ENCODE peak calls at places on chromosomes 7 and 10, in seven cellular contexts. One of them, this sample, is unnamed.
A peak's percentile ranks its signal among the peaks of the same experiment; 100 is the strongest.

GRCh38 chr10:34081347-34081743 is 733.8 kb downstream of the PARD3 start:
- DNase-seq in CD8-positive, alpha-beta T cell: no peak
- DNase-seq in choroid plexus epithelial cell: no peak
- DNase-seq in astrocyte of the spinal cord: no peak
- DNase-seq in tibial nerve: no peak
- DNase-seq in ovary: no peak
- DNase-seq in foreskin fibroblast: no peak
- DNase-seq in this sample: no peak

GRCh38 chr7:96308253-96308949 is 13.5 kb downstream of the SLC25A13 start:
- DNase-seq in CD8-positive, alpha-beta T cell: no peak
- DNase-seq in choroid plexus epithelial cell: peak; percentile 37
- DNase-seq in astrocyte of the spinal cord: no peak
- DNase-seq in tibial nerve: no peak
- DNase-seq in ovary: no peak
- DNase-seq in foreskin fibroblast: peak; percentile 51
- DNase-seq in this sample: no peak

GRCh38 chr10:119896937-119897336 is 4.4 kb downstream of the SEC23IP start:
- DNase-seq in CD8-positive, alpha-beta T cell: no peak
- DNase-seq in choroid plexus epithelial cell: peak; percentile 23
- DNase-seq in astrocyte of the spinal cord: no peak
- DNase-seq in tibial nerve: peak; percentile 23
- DNase-seq in ovary: peak; percentile 52
- DNase-seq in foreskin fibroblast: peak; percentile 65
- DNase-seq in this sample: peak; percentile 30

GRCh38 chr7:117802660-117803059 is 70.6 kb downstream of the CTTNBP2 start:
- DNase-seq in CD8-positive, alpha-beta T cell: no peak
- DNase-seq in choroid plexus epithelial cell: no peak
- DNase-seq in astrocyte of the spinal cord: no peak
- DNase-seq in tibial nerve: no peak
- DNase-seq in ovary: no peak
- DNase-seq in foreskin fibroblast: no peak
- DNase-seq in this sample: no peak

GRCh38 chr10:124564881-124565280 is 103.3 kb downstream of the LHPP start:
- DNase-seq in CD8-positive, alpha-beta T cell: no peak
- DNase-seq in choroid plexus epithelial cell: no peak
- DNase-seq in astrocyte of the spinal cord: no peak
- DNase-seq in tibial nerve: no peak
- DNase-seq in ovary: no peak
- DNase-seq in foreskin fibroblast: no peak
- DNase-seq in this sample: no peak

GRCh38 chr10:124896751-124897150 is 45.2 kb upstream of the ZRANB1 start:
- DNase-seq in CD8-positive, alpha-beta T cell: no peak
- DNase-seq in choroid plexus epithelial cell: no peak
- DNase-seq in astrocyte of the spinal cord: no peak
- DNase-seq in tibial nerve: no peak
- DNase-seq in ovary: no peak
- DNase-seq in foreskin fibroblast: no peak
- DNase-seq in this sample: no peak

GRCh38 chr10:31146496-31147219 is 115.0 kb upstream of the ZNF438 start:
- DNase-seq in CD8-positive, alpha-beta T cell: no peak
- DNase-seq in choroid plexus epithelial cell: peak; percentile 84
- DNase-seq in astrocyte of the spinal cord: peak; percentile 83
- DNase-seq in tibial nerve: no peak
- DNase-seq in ovary: peak; percentile 44
- DNase-seq in foreskin fibroblast: peak; percentile 70
- DNase-seq in this sample: peak; percentile 82

GRCh38 chr7:98107313-98107691 is 640 bp downstream of the LMTK2 start:
- DNase-seq in CD8-positive, alpha-beta T cell: no peak
- DNase-seq in choroid plexus epithelial cell: peak; percentile 29
- DNase-seq in astrocyte of the spinal cord: no peak
- DNase-seq in tibial nerve: no peak
- DNase-seq in ovary: no peak
- DNase-seq in foreskin fibroblast: peak; percentile 28
- DNase-seq in this sample: peak; percentile 22

GRCh38 chr10:5618829-5619228 is 47.6 kb downstream of the ASB13 start:
- DNase-seq in CD8-positive, alpha-beta T cell: no peak
- DNase-seq in choroid plexus epithelial cell: no peak
- DNase-seq in astrocyte of the spinal cord: no peak
- DNase-seq in tibial nerve: peak; percentile 71
- DNase-seq in ovary: peak; percentile 63
- DNase-seq in foreskin fibroblast: peak; percentile 71
- DNase-seq in this sample: no peak

GRCh38 chr10:15316877-15317464 is 54.1 kb downstream of the FAM171A1 start:
- DNase-seq in CD8-positive, alpha-beta T cell: no peak
- DNase-seq in choroid plexus epithelial cell: no peak
- DNase-seq in astrocyte of the spinal cord: no peak
- DNase-seq in tibial nerve: no peak
- DNase-seq in ovary: no peak
- DNase-seq in foreskin fibroblast: no peak
- DNase-seq in this sample: no peak

GRCh38 chr7:11716185-11716584 is 115.8 kb downstream of the THSD7A start:
- DNase-seq in CD8-positive, alpha-beta T cell: no peak
- DNase-seq in choroid plexus epithelial cell: peak; percentile 51
- DNase-seq in astrocyte of the spinal cord: peak; percentile 68
- DNase-seq in tibial nerve: no peak
- DNase-seq in ovary: no peak
- DNase-seq in foreskin fibroblast: peak; percentile 83
- DNase-seq in this sample: peak; percentile 74

GRCh38 chr10:36534471-36535002 is 590.9 kb upstream of the ANKRD30A start:
- DNase-seq in CD8-positive, alpha-beta T cell: no peak
- DNase-seq in choroid plexus epithelial cell: peak; percentile 97
- DNase-seq in astrocyte of the spinal cord: peak; percentile 92
- DNase-seq in tibial nerve: no peak
- DNase-seq in ovary: no peak
- DNase-seq in foreskin fibroblast: peak; percentile 92
- DNase-seq in this sample: peak; percentile 99

GRCh38 chr10:8045728-8046494 is 8.6 kb upstream of the GATA3 start:
- DNase-seq in CD8-positive, alpha-beta T cell: no peak
- DNase-seq in choroid plexus epithelial cell: no peak
- DNase-seq in astrocyte of the spinal cord: no peak
- DNase-seq in tibial nerve: no peak
- DNase-seq in ovary: no peak
- DNase-seq in foreskin fibroblast: no peak
- DNase-seq in this sample: no peak

GRCh38 chr10:110209399-110209925 is 2.1 kb downstream of the MXI1 start:
- DNase-seq in CD8-positive, alpha-beta T cell: peak; percentile 67
- DNase-seq in choroid plexus epithelial cell: peak; percentile 77
- DNase-seq in astrocyte of the spinal cord: peak; percentile 64
- DNase-seq in tibial nerve: no peak
- DNase-seq in ovary: peak; percentile 79
- DNase-seq in foreskin fibroblast: peak; percentile 86
- DNase-seq in this sample: peak; percentile 90

GRCh38 chr7:20064181-20064970 is 152.8 kb downstream of the MACC1 start:
- DNase-seq in CD8-positive, alpha-beta T cell: no peak
- DNase-seq in choroid plexus epithelial cell: peak; percentile 20
- DNase-seq in astrocyte of the spinal cord: peak; percentile 70
- DNase-seq in tibial nerve: no peak
- DNase-seq in ovary: no peak
- DNase-seq in foreskin fibroblast: peak; percentile 56
- DNase-seq in this sample: peak; percentile 22

GRCh38 chr7:6234384-6234783 is 38.0 kb downstream of the CYTH3 start:
- DNase-seq in CD8-positive, alpha-beta T cell: peak; percentile 11
- DNase-seq in choroid plexus epithelial cell: no peak
- DNase-seq in astrocyte of the spinal cord: no peak
- DNase-seq in tibial nerve: no peak
- DNase-seq in ovary: no peak
- DNase-seq in foreskin fibroblast: no peak
- DNase-seq in this sample: no peak

GRCh38 chr7:22361795-22362194 is 4.8 kb upstream of the RAPGEF5 start:
- DNase-seq in CD8-positive, alpha-beta T cell: no peak
- DNase-seq in choroid plexus epithelial cell: peak; percentile 23
- DNase-seq in astrocyte of the spinal cord: no peak
- DNase-seq in tibial nerve: no peak
- DNase-seq in ovary: no peak
- DNase-seq in foreskin fibroblast: peak; percentile 22
- DNase-seq in this sample: peak; percentile 92

GRCh38 chr10:38070501-38070900 is 23.6 kb upstream of the ZNF37A start:
- DNase-seq in CD8-positive, alpha-beta T cell: no peak
- DNase-seq in choroid plexus epithelial cell: no peak
- DNase-seq in astrocyte of the spinal cord: no peak
- DNase-seq in tibial nerve: no peak
- DNase-seq in ovary: no peak
- DNase-seq in foreskin fibroblast: no peak
- DNase-seq in this sample: no peak

GRCh38 chr10:117762819-117763172 is 220.2 kb downstream of the EMX2 start:
- DNase-seq in CD8-positive, alpha-beta T cell: no peak
- DNase-seq in choroid plexus epithelial cell: peak; percentile 24
- DNase-seq in astrocyte of the spinal cord: no peak
- DNase-seq in tibial nerve: no peak
- DNase-seq in ovary: no peak
- DNase-seq in foreskin fibroblast: no peak
- DNase-seq in this sample: no peak

GRCh38 chr10:11794566-11794965 is 28.6 kb upstream of the PROSER2 start:
- DNase-seq in CD8-positive, alpha-beta T cell: no peak
- DNase-seq in choroid plexus epithelial cell: no peak
- DNase-seq in astrocyte of the spinal cord: no peak
- DNase-seq in tibial nerve: no peak
- DNase-seq in ovary: no peak
- DNase-seq in foreskin fibroblast: no peak
- DNase-seq in this sample: no peak

GRCh38 chr7:67724435-67724834 is 727.8 kb downstream of the TYW1 start:
- DNase-seq in CD8-positive, alpha-beta T cell: no peak
- DNase-seq in choroid plexus epithelial cell: no peak
- DNase-seq in astrocyte of the spinal cord: no peak
- DNase-seq in tibial nerve: no peak
- DNase-seq in ovary: no peak
- DNase-seq in foreskin fibroblast: no peak
- DNase-seq in this sample: no peak

GRCh38 chr10:89857399-89857798 is 156.0 kb downstream of the KIF20B start:
- DNase-seq in CD8-positive, alpha-beta T cell: no peak
- DNase-seq in choroid plexus epithelial cell: peak; percentile 17
- DNase-seq in astrocyte of the spinal cord: no peak
- DNase-seq in tibial nerve: no peak
- DNase-seq in ovary: no peak
- DNase-seq in foreskin fibroblast: no peak
- DNase-seq in this sample: no peak

GRCh38 chr10:89853796-89854195 is 152.4 kb downstream of the KIF20B start:
- DNase-seq in CD8-positive, alpha-beta T cell: no peak
- DNase-seq in choroid plexus epithelial cell: no peak
- DNase-seq in astrocyte of the spinal cord: no peak
- DNase-seq in tibial nerve: no peak
- DNase-seq in ovary: no peak
- DNase-seq in foreskin fibroblast: no peak
- DNase-seq in this sample: no peak

GRCh38 chr10:89852872-89853271 is 151.5 kb downstream of the KIF20B start:
- DNase-seq in CD8-positive, alpha-beta T cell: no peak
- DNase-seq in choroid plexus epithelial cell: no peak
- DNase-seq in astrocyte of the spinal cord: no peak
- DNase-seq in tibial nerve: no peak
- DNase-seq in ovary: no peak
- DNase-seq in foreskin fibroblast: no peak
- DNase-seq in this sample: no peak
- TF ChIP-seq CTCF in CD8-positive, alpha-beta T cell: no peak
- TF ChIP-seq CTCF in choroid plexus epithelial cell: no peak
- TF ChIP-seq CTCF in astrocyte of the spinal cord: no peak
- TF ChIP-seq CTCF in tibial nerve: no peak
- TF ChIP-seq CTCF in ovary: no peak
- TF ChIP-seq CTCF in foreskin fibroblast: no peak
- TF ChIP-seq CTCF in this sample: no peak

GRCh38 chr7:106064836-106065559 is 47.1 kb downstream of the SYPL1 start:
- DNase-seq in CD8-positive, alpha-beta T cell: no peak
- DNase-seq in choroid plexus epithelial cell: peak; percentile 82
- DNase-seq in astrocyte of the spinal cord: peak; percentile 93
- DNase-seq in tibial nerve: peak; percentile 53
- DNase-seq in ovary: peak; percentile 84
- DNase-seq in foreskin fibroblast: peak; percentile 97
- DNase-seq in this sample: peak; percentile 99
- H3K4me3 ChIP-seq in CD8-positive, alpha-beta T cell: no peak overlapping the region
- H3K4me3 ChIP-seq in choroid plexus epithelial cell: peak overlapping the region; percentile 43
- H3K4me3 ChIP-seq in astrocyte of the spinal cord: peak overlapping the region; percentile 28
- H3K4me3 ChIP-seq in tibial nerve: peak overlapping the region; percentile 28
- H3K4me3 ChIP-seq in ovary: peak overlapping the region; percentile 7
- H3K4me3 ChIP-seq in foreskin fibroblast: peak overlapping the region; percentile 35
- H3K4me3 ChIP-seq in this sample: no peak overlapping the region

DNA sequence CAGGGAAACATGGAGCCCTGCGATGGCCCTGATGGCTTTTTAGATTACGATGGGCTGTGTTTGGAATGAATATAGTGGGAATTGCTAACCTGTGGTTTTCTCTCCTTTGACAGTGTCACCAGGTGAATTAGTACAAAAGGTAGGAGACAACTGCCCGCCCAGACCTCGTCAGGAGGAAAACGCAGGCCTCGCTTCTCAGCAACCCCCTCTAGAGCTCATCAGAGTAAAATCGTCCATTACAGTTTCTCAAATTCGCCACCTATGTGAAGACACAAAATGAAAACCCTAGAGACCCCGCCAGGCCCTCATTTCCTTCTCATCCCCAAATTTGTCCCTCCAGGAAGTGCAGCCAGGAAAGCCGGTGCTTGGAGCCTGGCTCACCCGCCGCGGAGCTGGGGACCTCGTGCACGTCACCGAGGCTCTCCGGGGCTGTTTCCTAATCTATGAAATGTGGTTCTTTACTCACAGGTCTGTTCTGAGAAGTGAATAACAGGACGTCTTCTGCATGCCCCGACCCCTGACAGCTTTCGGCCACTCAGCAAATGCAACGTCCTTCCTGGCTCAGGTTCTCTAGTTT is 143.7 kb downstream of the VIPR2 start:
- DNase-seq in CD8-positive, alpha-beta T cell: no peak
- DNase-seq in choroid plexus epithelial cell: no peak
- DNase-seq in astrocyte of the spinal cord: no peak
- DNase-seq in tibial nerve: no peak
- DNase-seq in ovary: no peak
- DNase-seq in foreskin fibroblast: no peak
- DNase-seq in this sample: no peak
- TF ChIP-seq CTCF in CD8-positive, alpha-beta T cell: no peak
- TF ChIP-seq CTCF in choroid plexus epithelial cell: peak; percentile 17
- TF ChIP-seq CTCF in astrocyte of the spinal cord: no peak
- TF ChIP-seq CTCF in tibial nerve: no peak
- TF ChIP-seq CTCF in ovary: no peak
- TF ChIP-seq CTCF in foreskin fibroblast: no peak
- TF ChIP-seq CTCF in this sample: no peak

DNA sequence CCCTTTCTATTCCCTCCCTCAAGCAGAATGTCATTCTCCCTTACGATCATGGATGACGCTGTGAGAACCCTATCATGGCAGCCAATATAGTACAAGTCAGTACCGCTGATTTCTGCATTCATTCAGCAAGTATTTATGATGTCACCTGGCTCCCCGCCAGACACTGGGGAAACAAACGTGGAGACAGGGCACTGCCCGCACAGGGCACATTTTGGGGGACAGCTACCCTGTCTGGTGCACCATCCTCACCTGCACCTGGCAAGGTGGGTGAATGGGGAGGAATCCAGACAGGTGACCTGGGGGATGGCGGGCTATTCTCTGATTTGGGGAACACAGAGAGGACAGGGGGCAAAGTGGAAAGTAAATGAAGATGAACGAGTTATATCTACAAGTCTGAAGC is 28.4 kb downstream of the MKI67 start:
- DNase-seq in CD8-positive, alpha-beta T cell: no peak
- DNase-seq in choroid plexus epithelial cell: peak; percentile 6
- DNase-seq in astrocyte of the spinal cord: no peak
- DNase-seq in tibial nerve: no peak
- DNase-seq in ovary: no peak
- DNase-seq in foreskin fibroblast: peak; percentile 22
- DNase-seq in this sample: peak; percentile 33
- H3K4me3 ChIP-seq in CD8-positive, alpha-beta T cell: no peak overlapping the region
- H3K4me3 ChIP-seq in choroid plexus epithelial cell: no peak overlapping the region
- H3K4me3 ChIP-seq in astrocyte of the spinal cord: no peak overlapping the region
- H3K4me3 ChIP-seq in tibial nerve: no peak overlapping the region
- H3K4me3 ChIP-seq in ovary: no peak overlapping the region
- H3K4me3 ChIP-seq in foreskin fibroblast: no peak overlapping the region
- H3K4me3 ChIP-seq in this sample: no peak overlapping the region

This sample was measured in epithelial cell of esophagus.